ENCODE peak calls at places on chromosomes 1 and 21, in four cellular contexts. M, L, O and U are unnamed samples.

GRCh38 chr21:42002421-42002958 is 7.7 kb downstream of the ZBTB21 start:
- DNase-seq in L (no peak), M (peak), O (no peak), U (no peak)

GRCh38 chr1:241702436-241702835 is 50.4 kb downstream of the WDR64 start:
- DNase-seq in L (no peak), M (no peak), O (no peak), U (no peak)

GRCh38 chr1:10195570-10195969 is 14.8 kb upstream of the KIF1B start:
- DNase-seq in M (no peak), O (no peak), L (peak), U (no peak)

GRCh38 chr1:3320246-3321152 is 134.0 kb upstream of the ARHGEF16 start:
- DNase-seq in O (no peak), M (no peak), L (peak), U (no peak)

GRCh38 chr1:31101147-31101502 is 35.6 kb upstream of the PUM1 start:
- DNase-seq in O (no peak), L (peak), M (no peak), U (no peak)

GRCh38 chr1:15525043-15525958 is 1.3 kb upstream of the CASP9 start:
- DNase-seq in O (no peak), M (peak), L (peak), U (no peak)

GRCh38 chr1:39656416-39656815 is 15.5 kb downstream of the NT5C1A start:
- DNase-seq in M (no peak), O (no peak), L (no peak), U (no peak)

GRCh38 chr21:32990666-32991065 is 35.1 kb upstream of the OLIG2 start:
- DNase-seq in L (no peak), M (no peak), O (no peak), U (no peak)

GRCh38 chr1:3928622-3929021 is 28.6 kb upstream of the C1orf174 start:
- DNase-seq in M (no peak), L (no peak), O (no peak), U (no peak)

DNA sequence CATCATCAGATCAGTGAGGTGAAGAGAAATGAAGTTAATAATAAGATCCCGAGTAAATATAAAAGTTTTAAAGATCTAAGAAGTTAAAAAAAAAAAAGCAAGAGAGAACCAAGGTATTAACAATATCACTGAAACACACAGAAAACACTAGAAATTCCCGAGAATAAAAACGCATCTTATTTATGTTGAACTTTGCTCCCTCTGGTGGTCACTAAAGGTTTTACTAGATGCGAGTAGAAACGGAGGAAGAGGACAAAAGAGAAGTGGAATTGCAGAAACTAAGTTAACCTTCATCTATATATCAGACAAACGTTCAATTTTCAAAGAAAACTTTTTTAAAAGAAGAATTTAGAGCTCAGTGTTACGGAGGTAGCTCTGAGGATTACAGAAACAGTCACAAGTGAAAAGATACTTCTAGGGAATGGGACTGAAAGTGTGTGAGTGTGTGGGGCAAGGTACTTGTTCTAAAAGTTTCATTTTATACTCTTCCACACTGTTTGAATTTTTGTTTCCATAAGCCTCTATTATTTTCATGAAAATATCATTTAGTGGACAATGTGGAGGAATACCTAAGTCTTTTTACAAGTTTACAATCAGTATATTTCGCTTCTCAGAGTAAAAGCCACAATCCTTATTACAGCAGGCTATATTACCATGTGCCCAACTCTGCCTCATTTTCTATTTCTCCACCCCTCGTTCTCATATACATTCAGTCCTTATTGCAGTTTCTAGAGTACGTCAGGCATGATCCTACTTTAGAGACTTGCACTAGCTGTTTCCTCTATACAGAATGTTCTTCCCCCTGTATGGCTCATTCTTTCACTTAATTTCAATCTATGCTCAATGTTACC is 19.7 kb downstream of the ACBD6 start:
- DNase-seq in O (no peak), M (no peak), L (peak), U (peak)
- TF ChIP-seq SUZ12 in O (no peak), M (no peak), L (no peak), U (no peak)

GRCh38 chr1:66917476-66917875 is 7.2 kb downstream of the DNAI4 start:
- DNase-seq in L (no peak), O (no peak), M (no peak), U (no peak)
- TF ChIP-seq YY1 in L (no peak), O (no peak), M (no peak), U (no peak)

DNA sequence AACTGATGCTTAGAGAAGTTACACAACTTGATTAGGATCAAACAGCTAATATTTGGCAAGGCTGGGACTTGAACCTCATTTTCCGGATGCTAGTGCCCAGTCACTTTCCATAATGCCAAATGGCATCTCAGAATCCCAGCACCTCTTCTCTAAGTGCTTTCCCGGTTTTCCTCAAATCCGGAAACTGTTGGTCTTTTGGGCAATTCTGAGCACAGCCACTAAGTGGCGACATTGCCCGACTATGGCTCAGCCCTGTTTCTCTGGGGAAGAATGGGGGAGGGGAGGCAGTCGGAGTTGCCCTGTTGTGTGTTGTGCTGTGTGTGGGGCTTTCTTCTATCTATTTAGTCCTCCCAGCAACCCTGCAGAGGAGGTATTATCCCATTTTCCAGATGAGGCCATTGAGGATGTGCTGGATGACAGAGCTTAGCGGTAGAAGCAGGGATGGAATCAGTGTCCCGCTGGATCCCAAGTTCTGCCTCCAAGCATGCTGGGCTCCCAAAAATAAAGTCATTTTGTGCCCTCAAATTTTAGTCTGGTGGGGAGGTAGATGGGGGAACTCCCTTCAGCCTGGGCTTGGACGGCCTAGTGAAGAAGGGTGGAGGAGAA is 175.0 kb downstream of the FCRL5 start:
- DNase-seq in O (peak), L (peak), M (no peak), U (peak)
- TF ChIP-seq SUZ12 in O (no peak), L (no peak), M (no peak), U (no peak)

GRCh38 chr21:43297989-43298388 is 128.9 kb downstream of the SIK1 start:
- DNase-seq in L (no peak), M (no peak), O (no peak), U (no peak)

GRCh38 chr21:43299441-43300277 is 127.3 kb downstream of the SIK1 start:
- DNase-seq in L (peak), M (no peak), O (no peak), U (no peak)

GRCh38 chr21:43297411-43297981 is 128.7 kb downstream of the CRYAA start:
- DNase-seq in M (no peak), O (no peak), L (no peak), U (no peak)

GRCh38 chr21:43300496-43301423 is 126.2 kb downstream of the SIK1 start:
- DNase-seq in M (no peak), O (no peak), L (no peak), U (no peak)

DNA sequence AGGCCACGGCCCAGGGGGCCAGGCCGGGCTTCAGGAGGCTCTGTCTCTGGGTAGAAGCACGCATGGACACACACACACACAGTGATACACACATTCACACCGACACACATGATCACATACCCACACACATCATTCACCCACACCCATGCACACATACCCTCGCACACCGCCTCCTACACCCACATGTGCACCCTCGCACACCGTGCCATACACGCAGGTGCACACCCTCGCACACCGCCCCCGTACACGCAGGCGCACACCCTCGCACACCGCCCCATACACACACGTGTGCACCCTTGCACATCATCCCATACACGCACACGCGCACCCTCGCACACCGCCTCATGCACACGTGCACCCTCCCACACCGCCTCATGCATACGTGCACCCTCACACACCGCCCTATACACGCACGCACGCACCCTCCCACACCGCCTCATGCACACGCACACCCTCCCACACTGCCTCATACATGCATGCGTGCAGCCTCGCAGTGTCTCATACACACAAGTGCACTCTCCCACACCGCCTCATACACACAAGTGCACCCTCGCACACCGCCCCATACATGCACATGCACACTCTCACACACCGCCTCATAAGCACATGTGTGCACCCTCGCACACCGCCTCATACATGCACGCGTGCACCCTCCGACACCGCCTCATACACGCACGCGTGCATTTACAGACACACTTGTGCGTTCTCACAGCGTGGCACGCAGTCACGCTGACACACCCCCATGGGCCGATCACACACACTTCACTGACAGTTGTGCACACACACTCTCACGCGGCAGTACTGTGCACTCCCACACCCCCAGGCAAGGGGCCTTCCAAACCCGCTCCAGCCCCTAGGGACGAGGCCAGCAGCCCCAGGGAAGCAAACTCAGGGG is 128.1 kb downstream of the SIK1 start:
- DNase-seq in O (no peak), L (no peak), M (no peak), U (no peak)
- TF ChIP-seq YY1 in O (no peak), L (no peak), M (no peak), U (no peak)